ENCODE peak calls at places on chromosome X, in seven cellular contexts. Y, G, Q, H, O, Z and A are unnamed samples.
A peak's percentile ranks its signal among the peaks of the same experiment; 100 is the strongest.

GRCh38 chrX:109740076-109740809 is 7.2 kb upstream of the ACSL4 start:
- DNase-seq in Y (peak; percentile 62), G (peak; percentile 19), Q (no peak), H (peak; percentile 32), O (no peak), Z (no peak), A (no peak)

GRCh38 chrX:129663171-129663570 is 8.4 kb upstream of the APLN start:
- DNase-seq in Y (no peak), G (no peak), Q (no peak), H (no peak), O (no peak), Z (no peak), A (no peak)

GRCh38 chrX:110384490-110384889 is 25.8 kb downstream of the RTL9 start:
- DNase-seq in Y (no peak), G (no peak), Q (no peak), H (no peak), O (no peak), Z (no peak), A (no peak)

GRCh38 chrX:1462596-1463251 is 10.0 kb upstream of the ASMTL start:
- DNase-seq in Y (no peak), G (no peak), Q (no peak), H (no peak), O (peak; percentile 56), Z (no peak), A (peak; percentile 50)

GRCh38 chrX:37997096-37997495 is 9.3 kb upstream of the SYTL5 start:
- DNase-seq in Y (no peak), G (no peak), Q (no peak), H (no peak), O (no peak), Z (no peak), A (no peak)

GRCh38 chrX:153878969-153879653 is 6.9 kb downstream of the L1CAM start:
- DNase-seq in Y (no peak), G (no peak), Q (no peak), H (no peak), O (no peak), Z (peak; percentile 20), A (no peak)

GRCh38 chrX:121975666-121976065 is 928.3 kb downstream of the GLUD2 start:
- DNase-seq in Y (no peak), G (no peak), Q (no peak), H (no peak), O (no peak), Z (no peak), A (no peak)

GRCh38 chrX:102768984-102769761 is 48.6 kb downstream of the GPRASP3 start:
- DNase-seq in Y (peak; percentile 66), G (peak; percentile 58), Q (peak; percentile 80), H (peak; percentile 83), O (peak; percentile 52), Z (no peak), A (peak; percentile 82)

DNA sequence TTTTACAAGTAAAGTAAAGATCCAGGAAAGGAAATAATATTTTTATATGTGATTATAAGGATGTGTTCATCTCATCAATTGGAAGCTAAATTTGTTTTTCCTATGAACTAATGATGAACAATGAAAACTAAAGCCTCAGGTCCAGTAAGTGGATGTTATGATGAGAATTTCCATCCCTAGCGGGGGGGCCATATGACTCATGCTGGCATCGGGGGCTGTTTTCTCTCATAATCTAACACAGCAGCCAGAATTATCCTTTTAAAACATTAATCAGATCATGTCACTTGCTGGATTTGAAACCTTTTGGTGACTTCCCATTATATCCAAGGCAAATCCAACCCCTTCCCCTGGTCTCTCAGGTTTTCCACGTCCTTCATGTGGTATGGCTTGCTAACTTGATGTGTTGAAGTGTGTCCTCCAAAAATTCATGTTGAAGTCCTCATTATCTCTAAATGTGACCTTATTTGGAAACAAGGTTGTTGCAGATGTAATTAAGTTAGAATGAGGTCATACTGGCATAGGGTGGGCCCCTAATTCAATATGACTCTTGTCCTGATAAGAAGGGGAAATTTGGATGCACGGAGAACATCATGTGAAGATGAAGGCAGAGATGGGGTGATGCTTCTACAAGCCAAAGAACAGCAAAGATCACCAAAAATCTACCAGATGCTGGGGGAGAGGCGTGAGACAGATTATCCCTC is 96.8 kb downstream of the AKAP4 start:
- DNase-seq in Y (no peak), G (no peak), Q (peak; percentile 57), H (no peak), O (no peak), Z (no peak), A (no peak)
- TF ChIP-seq POLR2A in Y (no peak), G (no peak), Q (no peak), H (no peak), O (no peak), Z (no peak), A (no peak)

GRCh38 chrX:46444011-46444410 is 101.2 kb downstream of the ZNF674 start:
- DNase-seq in Y (no peak), G (no peak), Q (no peak), H (no peak), O (peak; percentile 26), Z (no peak), A (no peak)

GRCh38 chrX:46447384-46447783 is 97.8 kb downstream of the ZNF674 start:
- DNase-seq in Y (no peak), G (no peak), Q (no peak), H (peak; percentile 5), O (no peak), Z (peak; percentile 19), A (no peak)

DNA sequence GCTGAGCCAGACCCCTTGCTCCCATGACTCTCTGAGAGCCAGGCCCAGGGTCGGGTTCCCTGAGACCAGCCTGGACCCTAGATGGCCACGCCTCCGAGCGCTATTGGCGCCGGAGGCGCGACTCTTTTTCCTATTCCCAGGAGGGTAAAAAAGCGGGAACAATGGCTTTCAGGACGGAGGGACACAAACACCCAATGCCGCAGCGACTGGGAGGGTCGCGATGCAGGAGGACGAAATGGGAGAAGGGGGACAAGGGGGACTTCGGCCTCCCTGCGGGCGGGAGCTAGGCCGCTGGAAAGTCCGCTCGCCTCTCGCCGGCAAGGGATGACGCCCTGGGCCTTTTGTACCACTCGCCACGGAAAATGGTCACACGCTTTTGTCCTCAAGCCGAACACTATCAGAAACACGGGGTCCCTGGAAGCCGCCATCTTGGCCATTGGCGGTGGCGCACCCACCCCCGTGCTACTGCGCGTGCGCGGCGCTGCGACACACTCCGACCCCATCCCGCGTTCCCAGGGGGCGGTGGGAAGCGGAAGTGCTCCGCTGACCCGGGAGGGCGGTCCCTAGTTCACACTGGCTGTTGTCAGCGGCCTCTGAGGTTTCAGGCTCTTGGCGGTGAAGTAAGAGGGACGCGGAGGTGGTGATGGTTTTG is 98.4 kb downstream of the ZNF674 start:
- DNase-seq in Y (peak; percentile 89), G (peak; percentile 89), Q (peak; percentile 83), H (peak; percentile 76), O (peak; percentile 45), Z (peak; percentile 74), A (peak; percentile 88)
- TF ChIP-seq POLR2A in Y (peak; percentile 61), G (peak; percentile 62), Q (no peak), H (peak; percentile 18), O (peak; percentile 66), Z (peak; percentile 63), A (no peak)

DNA sequence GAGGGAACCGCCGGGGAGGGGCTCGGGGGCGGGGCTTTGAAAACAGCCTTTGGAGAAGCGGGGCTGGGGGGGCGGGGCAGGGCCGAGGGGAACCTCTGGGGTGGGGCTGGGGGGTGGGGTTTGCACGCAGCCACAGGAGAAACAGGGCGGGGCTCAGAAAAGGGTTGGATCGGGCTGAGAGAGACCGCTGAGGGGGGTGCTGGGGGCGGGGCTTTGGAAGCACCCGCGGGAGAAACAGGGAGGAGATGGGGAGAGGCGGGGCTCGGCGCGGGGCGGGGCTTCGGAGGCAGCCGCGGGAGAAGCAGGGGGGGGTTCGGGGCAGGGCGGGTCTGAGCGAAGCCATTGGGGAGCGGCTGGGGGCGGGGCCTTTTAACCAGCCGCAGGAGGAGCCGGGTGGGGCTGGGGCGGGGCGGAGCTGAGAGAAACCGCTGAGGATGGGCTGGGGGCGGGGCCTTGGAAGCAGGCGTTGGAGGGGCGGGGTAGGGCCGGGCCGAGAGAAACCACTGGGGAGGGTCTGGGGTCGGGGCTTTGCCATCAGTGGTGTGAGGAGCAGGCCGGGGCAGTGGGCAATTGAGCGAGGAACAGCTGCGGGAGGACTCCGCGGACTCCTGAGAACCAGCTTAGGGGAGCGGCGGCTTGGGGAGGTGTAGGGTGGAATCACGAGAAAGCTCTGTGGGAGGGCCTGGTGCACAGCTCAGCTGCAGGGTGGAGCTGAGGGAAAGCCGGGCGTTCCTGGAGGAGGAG is 1.2 kb upstream of the EOLA2 start:
- DNase-seq in Y (peak; percentile 97), G (peak; percentile 59), Q (peak; percentile 97), H (peak; percentile 89), O (peak; percentile 28), Z (peak; percentile 42), A (peak; percentile 97)
- TF ChIP-seq POLR2A in Y (no peak), G (no peak), Q (no peak), H (no peak), O (no peak), Z (no peak), A (peak; percentile 28)

GRCh38 chrX:120568609-120569008 is 7.8 kb upstream of the CUL4B start:
- DNase-seq in Y (no peak), G (no peak), Q (no peak), H (no peak), O (no peak), Z (no peak), A (no peak)
- TF ChIP-seq POLR2A in Y (no peak), G (no peak), Q (no peak), H (no peak), O (no peak), Z (no peak), A (no peak)

GRCh38 chrX:119236599-119237525 is 777 bp downstream of the PGRMC1 start:
- DNase-seq in Y (peak; percentile 63), G (no peak), Q (peak; percentile 36), H (peak; percentile 12), O (no peak), Z (peak; percentile 25), A (peak; percentile 68)

GRCh38 chrX:119237526-119238035 is 1.5 kb downstream of the PGRMC1 start:
- DNase-seq in Y (no peak), G (no peak), Q (no peak), H (no peak), O (no peak), Z (no peak), A (no peak)

GRCh38 chrX:119238557-119238956 is 2.5 kb downstream of the PGRMC1 start:
- DNase-seq in Y (no peak), G (no peak), Q (no peak), H (no peak), O (no peak), Z (no peak), A (no peak)

GRCh38 chrX:119234931-119235555 is 1.0 kb upstream of the PGRMC1 start:
- DNase-seq in Y (no peak), G (no peak), Q (peak; percentile 41), H (peak; percentile 5), O (no peak), Z (no peak), A (no peak)

GRCh38 chrX:119235872-119236598 is at the start of gene PGRMC1:
- DNase-seq in Y (peak; percentile 87), G (peak; percentile 57), Q (peak; percentile 79), H (peak; percentile 72), O (peak; percentile 60), Z (peak; percentile 64), A (peak; percentile 90)
- TF ChIP-seq POLR2A in Y (peak; percentile 78), G (peak; percentile 96), Q (peak; percentile 58), H (peak; percentile 68), O (peak; percentile 91), Z (peak; percentile 91), A (no peak)

GRCh38 chrX:24225265-24225664 is 75.7 kb downstream of the ZFX start:
- DNase-seq in Y (no peak), G (no peak), Q (no peak), H (no peak), O (no peak), Z (no peak), A (no peak)
- TF ChIP-seq POLR2A in Y (no peak), G (no peak), Q (no peak), H (no peak), O (no peak), Z (no peak), A (no peak)